ENCODE peak calls at places on chromosomes 2 and 18, in six cellular contexts. One of them, this sample, is unnamed.

GRCh38 chr18:32257073-32257780 is 67.4 kb downstream of the MEP1B start:
- DNase-seq in neuronal stem cell: no peak
- DNase-seq in mesenchymal stem cell: no peak
- DNase-seq in IMR-90: no peak
- DNase-seq in trophoblast cell: peak; percentile 15
- DNase-seq in H9: no peak
- DNase-seq in this sample: no peak

GRCh38 chr2:204544961-204545860 is at the start of gene PARD3B:
- DNase-seq in neuronal stem cell: peak; percentile 59
- DNase-seq in mesenchymal stem cell: peak; percentile 72
- DNase-seq in IMR-90: peak; percentile 62
- DNase-seq in trophoblast cell: peak; percentile 72
- DNase-seq in H9: peak; percentile 63
- DNase-seq in this sample: no peak

GRCh38 chr18:35964319-35964718 is 8.2 kb upstream of the RMP24 start:
- DNase-seq in neuronal stem cell: no peak
- DNase-seq in mesenchymal stem cell: no peak
- DNase-seq in IMR-90: no peak
- DNase-seq in trophoblast cell: no peak
- DNase-seq in H9: no peak
- DNase-seq in this sample: no peak

GRCh38 chr2:238874330-238875050 is 26.6 kb downstream of the TWIST2 start:
- DNase-seq in neuronal stem cell: no peak
- DNase-seq in mesenchymal stem cell: no peak
- DNase-seq in IMR-90: no peak
- DNase-seq in trophoblast cell: peak; percentile 10
- DNase-seq in H9: no peak
- DNase-seq in this sample: no peak

GRCh38 chr2:241991236-241991635 is 121.7 kb downstream of the RTP5 start:
- DNase-seq in neuronal stem cell: no peak
- DNase-seq in mesenchymal stem cell: no peak
- DNase-seq in IMR-90: no peak
- DNase-seq in trophoblast cell: no peak
- DNase-seq in H9: no peak
- DNase-seq in this sample: no peak

GRCh38 chr18:25187582-25188291 is 164.2 kb downstream of the ZNF521 start:
- DNase-seq in neuronal stem cell: no peak
- DNase-seq in mesenchymal stem cell: no peak
- DNase-seq in IMR-90: no peak
- DNase-seq in trophoblast cell: no peak
- DNase-seq in H9: no peak
- DNase-seq in this sample: no peak

GRCh38 chr2:208352644-208353567 is 53.7 kb upstream of the PTH2R start:
- DNase-seq in neuronal stem cell: no peak
- DNase-seq in mesenchymal stem cell: no peak
- DNase-seq in IMR-90: no peak
- DNase-seq in trophoblast cell: no peak
- DNase-seq in H9: no peak
- DNase-seq in this sample: no peak

GRCh38 chr18:70961933-70962332 is 673.1 kb downstream of the SOCS6 start:
- DNase-seq in neuronal stem cell: no peak
- DNase-seq in mesenchymal stem cell: no peak
- DNase-seq in IMR-90: no peak
- DNase-seq in trophoblast cell: no peak
- DNase-seq in H9: no peak
- DNase-seq in this sample: no peak

GRCh38 chr2:28981016-28981441 is at the start of gene TOGARAM2:
- DNase-seq in neuronal stem cell: no peak
- DNase-seq in mesenchymal stem cell: peak; percentile 65
- DNase-seq in IMR-90: peak; percentile 51
- DNase-seq in trophoblast cell: peak; percentile 31
- DNase-seq in H9: no peak
- DNase-seq in this sample: no peak

GRCh38 chr18:38851526-38851925 is 1285.9 kb upstream of the CELF4 start:
- DNase-seq in neuronal stem cell: no peak
- DNase-seq in mesenchymal stem cell: no peak
- DNase-seq in IMR-90: no peak
- DNase-seq in trophoblast cell: no peak
- DNase-seq in H9: no peak
- DNase-seq in this sample: no peak

GRCh38 chr2:168568476-168569227 is 112.6 kb downstream of the CERS6 start:
- DNase-seq in neuronal stem cell: no peak
- DNase-seq in mesenchymal stem cell: peak; percentile 89
- DNase-seq in IMR-90: peak; percentile 13
- DNase-seq in trophoblast cell: peak; percentile 10
- DNase-seq in H9: no peak
- DNase-seq in this sample: no peak

GRCh38 chr2:48860391-48860790 is 104.9 kb upstream of the LHCGR start:
- DNase-seq in neuronal stem cell: no peak
- DNase-seq in mesenchymal stem cell: no peak
- DNase-seq in IMR-90: peak; percentile 23
- DNase-seq in trophoblast cell: no peak
- DNase-seq in H9: no peak
- DNase-seq in this sample: no peak
- H4K91ac ChIP-seq in neuronal stem cell: no peak overlapping the region
- H4K91ac ChIP-seq in mesenchymal stem cell: no peak overlapping the region
- H4K91ac ChIP-seq in IMR-90: peak overlapping the region; percentile 57
- H4K91ac ChIP-seq in trophoblast cell: no peak overlapping the region
- H4K91ac ChIP-seq in H9: no peak overlapping the region
- H4K91ac ChIP-seq in this sample: no peak overlapping the region

GRCh38 chr2:134146620-134147019 is 107.3 kb upstream of the MGAT5 start:
- DNase-seq in neuronal stem cell: no peak
- DNase-seq in mesenchymal stem cell: peak; percentile 43
- DNase-seq in IMR-90: peak; percentile 67
- DNase-seq in trophoblast cell: peak; percentile 96
- DNase-seq in H9: peak; percentile 40
- DNase-seq in this sample: no peak

GRCh38 chr2:134148172-134148571 is 105.7 kb upstream of the MGAT5 start:
- DNase-seq in neuronal stem cell: no peak
- DNase-seq in mesenchymal stem cell: no peak
- DNase-seq in IMR-90: no peak
- DNase-seq in trophoblast cell: no peak
- DNase-seq in H9: no peak
- DNase-seq in this sample: no peak

GRCh38 chr2:134149904-134150303 is 104.0 kb upstream of the MGAT5 start:
- DNase-seq in neuronal stem cell: no peak
- DNase-seq in mesenchymal stem cell: no peak
- DNase-seq in IMR-90: no peak
- DNase-seq in trophoblast cell: no peak
- DNase-seq in H9: no peak
- DNase-seq in this sample: no peak

GRCh38 chr2:134146161-134146560 is 107.7 kb upstream of the MGAT5 start:
- DNase-seq in neuronal stem cell: no peak
- DNase-seq in mesenchymal stem cell: no peak
- DNase-seq in IMR-90: no peak
- DNase-seq in trophoblast cell: peak; percentile 72
- DNase-seq in H9: no peak
- DNase-seq in this sample: no peak

DNA sequence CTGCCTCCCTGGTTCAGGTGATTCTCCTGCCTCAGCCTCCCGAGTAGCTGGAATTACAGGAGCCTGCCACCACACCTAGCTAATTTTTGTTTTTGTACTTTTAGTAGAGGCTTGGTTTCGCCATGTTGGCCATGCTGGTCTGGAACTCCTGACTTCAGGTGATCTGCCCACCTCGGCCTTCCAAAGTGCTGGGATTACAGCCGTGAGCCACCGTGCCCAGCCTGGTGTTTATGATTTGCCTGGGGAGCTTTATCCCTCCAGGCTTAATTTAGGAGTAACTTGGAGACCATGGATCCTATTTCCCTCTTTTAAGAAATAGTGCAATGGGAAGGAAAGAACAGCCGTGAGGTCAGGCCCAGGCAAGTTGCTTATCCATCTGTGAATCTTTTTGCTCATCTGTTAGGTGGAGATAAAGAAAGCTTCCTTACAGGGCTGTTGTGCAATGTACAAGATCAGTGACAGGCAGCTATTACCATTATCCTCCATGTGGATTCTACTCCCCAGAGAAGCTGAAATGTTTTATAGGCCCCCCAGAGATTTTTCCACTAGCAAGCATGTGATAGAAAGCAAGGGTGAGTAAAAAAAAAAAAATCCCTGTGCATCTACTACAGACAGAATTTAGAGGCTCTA is 104.9 kb upstream of the MGAT5 start:
- DNase-seq in neuronal stem cell: no peak
- DNase-seq in mesenchymal stem cell: peak; percentile 39
- DNase-seq in IMR-90: no peak
- DNase-seq in trophoblast cell: peak; percentile 64
- DNase-seq in H9: no peak
- DNase-seq in this sample: no peak
- H4K91ac ChIP-seq in neuronal stem cell: no peak overlapping the region
- H4K91ac ChIP-seq in mesenchymal stem cell: no peak overlapping the region
- H4K91ac ChIP-seq in IMR-90: no peak overlapping the region
- H4K91ac ChIP-seq in trophoblast cell: no peak overlapping the region
- H4K91ac ChIP-seq in H9: no peak overlapping the region
- H4K91ac ChIP-seq in this sample: no peak overlapping the region

DNA sequence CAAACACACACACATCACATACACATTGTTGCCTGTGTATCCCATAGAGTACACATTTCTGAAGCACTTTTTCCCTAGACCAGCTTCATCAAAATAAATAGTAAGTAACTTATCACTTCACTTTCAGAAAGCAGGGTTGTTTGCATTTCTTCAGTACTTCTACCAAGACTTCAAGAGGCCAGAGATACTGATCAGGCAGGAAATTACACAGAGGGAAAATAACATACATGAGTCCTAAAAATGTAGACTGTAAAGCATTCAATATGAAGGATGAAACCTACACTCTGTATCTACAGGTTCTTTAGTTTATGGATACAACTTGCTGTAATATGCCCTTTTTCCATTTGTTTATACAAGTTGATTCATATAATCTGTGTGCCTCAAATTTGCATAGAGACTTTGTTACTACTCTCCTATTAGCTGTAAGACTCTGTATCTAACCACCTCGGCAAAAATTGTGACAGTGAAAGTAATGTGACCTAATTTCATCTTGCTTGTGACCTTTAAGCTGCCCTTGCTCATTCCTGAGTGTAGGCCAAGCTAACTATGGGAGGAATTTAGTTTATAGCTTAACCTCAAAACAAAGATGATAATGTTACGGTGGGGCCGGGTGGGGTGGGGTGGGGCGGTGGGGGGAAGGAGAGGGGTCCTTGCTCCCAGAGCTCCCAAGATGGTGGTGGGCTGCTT is 228.9 kb upstream of the SPOPL start:
- DNase-seq in neuronal stem cell: no peak
- DNase-seq in mesenchymal stem cell: peak; percentile 14
- DNase-seq in IMR-90: peak; percentile 10
- DNase-seq in trophoblast cell: no peak
- DNase-seq in H9: no peak
- DNase-seq in this sample: no peak
- H4K91ac ChIP-seq in neuronal stem cell: no peak overlapping the region
- H4K91ac ChIP-seq in mesenchymal stem cell: no peak overlapping the region
- H4K91ac ChIP-seq in IMR-90: no peak overlapping the region
- H4K91ac ChIP-seq in trophoblast cell: peak overlapping the region; percentile 98
- H4K91ac ChIP-seq in H9: no peak overlapping the region
- H4K91ac ChIP-seq in this sample: no peak overlapping the region

DNA sequence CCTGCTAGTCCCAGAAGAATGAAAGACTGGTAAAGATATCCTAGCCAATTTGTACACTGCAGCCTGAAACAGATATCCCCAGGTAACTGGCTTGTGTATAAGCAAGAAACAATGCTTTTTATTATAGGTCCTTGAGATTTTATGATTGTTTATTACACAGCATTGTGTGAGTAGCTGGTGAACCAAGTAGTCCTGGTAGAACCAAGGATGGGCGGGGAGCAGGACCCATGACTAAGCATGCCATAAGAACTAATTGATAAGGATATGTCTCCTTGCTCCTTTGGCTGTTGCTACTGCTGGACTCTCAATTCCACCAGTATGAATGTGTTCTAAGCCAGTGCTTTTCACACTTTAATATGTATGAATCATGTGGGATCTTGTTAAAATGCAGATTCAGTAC is 12.3 kb upstream of the ALMS1 start:
- DNase-seq in neuronal stem cell: no peak
- DNase-seq in mesenchymal stem cell: no peak
- DNase-seq in IMR-90: no peak
- DNase-seq in trophoblast cell: no peak
- DNase-seq in H9: no peak
- DNase-seq in this sample: no peak
- H4K91ac ChIP-seq in neuronal stem cell: no peak overlapping the region
- H4K91ac ChIP-seq in mesenchymal stem cell: no peak overlapping the region
- H4K91ac ChIP-seq in IMR-90: no peak overlapping the region
- H4K91ac ChIP-seq in trophoblast cell: no peak overlapping the region
- H4K91ac ChIP-seq in H9: no peak overlapping the region
- H4K91ac ChIP-seq in this sample: no peak overlapping the region

This sample was measured in H1.